ENCODE peak calls at places on chromosomes 5 and 9, in ten cellular contexts. Z is IMR-90, X is body of pancreas, T is right lobe of liver, M is endothelial cell of umbilical vein, N is tibial nerve, H is A549, J is transverse colon, A is spleen, S is sigmoid colon. B is an unnamed sample.
A peak's percentile ranks its signal among the peaks of the same experiment; 100 is the strongest.

GRCh38 chr9:89994988-89995613 is 390.3 kb downstream of the GADD45G start:
- DNase-seq in A (no peak), X (no peak), Z (no peak), N (peak; percentile 43), M (no peak), T (peak; percentile 84), S (no peak), H (no peak), J (no peak), B (no peak)

GRCh38 chr9:126420643-126421564 is 94.3 kb downstream of the MVB12B start:
- DNase-seq in H (peak; percentile 35), A (no peak), M (no peak), S (no peak), N (no peak), Z (peak; percentile 58), J (no peak), X (no peak), T (peak; percentile 18), B (no peak)

GRCh38 chr9:109335929-109336328 is 15.1 kb upstream of the EPB41L4B start:
- DNase-seq in M (no peak), S (no peak), Z (no peak), N (no peak), A (no peak), X (no peak), T (no peak), H (no peak), J (no peak), B (no peak)

GRCh38 chr5:128305341-128305740 is 221.8 kb downstream of the SLC12A2 start:
- DNase-seq in S (no peak), J (no peak), A (no peak), M (no peak), Z (peak; percentile 7), N (no peak), H (no peak), X (no peak), T (no peak), B (no peak)

GRCh38 chr9:135502873-135503321 is 2.4 kb downstream of the MRPS2 start:
- DNase-seq in N (no peak), S (peak; percentile 40), M (no peak), X (no peak), H (no peak), Z (no peak), A (peak; percentile 56), J (no peak), T (peak; percentile 39), B (no peak)

GRCh38 chr5:144391044-144391443 is 220.4 kb downstream of the KCTD16 start:
- DNase-seq in H (no peak), M (no peak), T (no peak), A (no peak), S (no peak), N (no peak), X (no peak), Z (no peak), J (no peak), B (no peak)

GRCh38 chr5:73451218-73452130 is 2.9 kb upstream of the FOXD1 start:
- DNase-seq in H (no peak), X (peak; percentile 75), N (no peak), Z (peak; percentile 59), T (no peak), S (no peak), M (peak; percentile 22), A (peak; percentile 92), J (peak; percentile 71), B (peak; percentile 69)

GRCh38 chr9:6354072-6354686 is 26.0 kb downstream of the TPD52L3 start:
- DNase-seq in H (peak; percentile 77), M (peak; percentile 72), J (no peak), S (no peak), N (no peak), T (no peak), Z (peak; percentile 77), X (no peak), A (no peak), B (no peak)

GRCh38 chr5:16577677-16578076 is 39.1 kb downstream of the RETREG1 start:
- DNase-seq in J (no peak), A (no peak), M (no peak), X (no peak), N (no peak), T (no peak), S (no peak), H (no peak), Z (no peak), B (no peak)

GRCh38 chr5:30596495-30597064 is 596.9 kb upstream of the CDH6 start:
- DNase-seq in J (no peak), A (no peak), T (no peak), X (no peak), M (no peak), H (no peak), S (no peak), Z (no peak), N (no peak), B (no peak)

GRCh38 chr9:69463497-69464068 is 138.6 kb downstream of the ENTREP1 start:
- DNase-seq in T (no peak), N (no peak), M (peak; percentile 4), Z (no peak), S (no peak), X (no peak), A (no peak), J (no peak), H (no peak), B (no peak)

GRCh38 chr5:6818594-6819512 is 105.6 kb downstream of the TENT4A start:
- DNase-seq in J (no peak), T (no peak), N (no peak), A (no peak), S (no peak), Z (no peak), H (no peak), M (no peak), X (no peak), B (no peak)

GRCh38 chr9:136012651-136013050 is 51.5 kb upstream of the UBAC1 start:
- DNase-seq in H (no peak), J (peak; percentile 41), S (peak; percentile 75), M (no peak), T (peak; percentile 41), A (peak; percentile 71), Z (peak; percentile 15), N (no peak), X (no peak), B (no peak)

GRCh38 chr5:112119527-112119926 is 299.6 kb downstream of the EPB41L4A start:
- DNase-seq in Z (no peak), M (no peak), N (no peak), J (no peak), X (no peak), H (no peak), A (no peak), T (no peak), S (no peak), B (no peak)

GRCh38 chr9:127293314-127293713 is 28.7 kb downstream of the GARNL3 start:
- DNase-seq in M (no peak), J (no peak), A (no peak), Z (no peak), T (no peak), X (no peak), S (no peak), N (peak; percentile 40), H (no peak), B (no peak)

GRCh38 chr5:174834081-174834480 is 109.7 kb downstream of the MSX2 start:
- DNase-seq in T (no peak), A (no peak), Z (no peak), S (no peak), M (no peak), N (no peak), J (no peak), X (no peak), H (no peak), B (no peak)

GRCh38 chr5:138336952-138337684 is 948 bp upstream of the FAM53C start:
- DNase-seq in J (peak; percentile 85), A (no peak), H (peak; percentile 81), T (peak; percentile 79), N (peak; percentile 94), X (peak; percentile 87), S (peak; percentile 93), M (no peak), Z (peak; percentile 79), B (peak; percentile 80)
- TF ChIP-seq POLR2A in J (no peak), A (no peak), H (no peak), T (no peak), N (no peak), X (no peak), S (no peak), M (no peak), Z (no peak), B (no peak)

DNA sequence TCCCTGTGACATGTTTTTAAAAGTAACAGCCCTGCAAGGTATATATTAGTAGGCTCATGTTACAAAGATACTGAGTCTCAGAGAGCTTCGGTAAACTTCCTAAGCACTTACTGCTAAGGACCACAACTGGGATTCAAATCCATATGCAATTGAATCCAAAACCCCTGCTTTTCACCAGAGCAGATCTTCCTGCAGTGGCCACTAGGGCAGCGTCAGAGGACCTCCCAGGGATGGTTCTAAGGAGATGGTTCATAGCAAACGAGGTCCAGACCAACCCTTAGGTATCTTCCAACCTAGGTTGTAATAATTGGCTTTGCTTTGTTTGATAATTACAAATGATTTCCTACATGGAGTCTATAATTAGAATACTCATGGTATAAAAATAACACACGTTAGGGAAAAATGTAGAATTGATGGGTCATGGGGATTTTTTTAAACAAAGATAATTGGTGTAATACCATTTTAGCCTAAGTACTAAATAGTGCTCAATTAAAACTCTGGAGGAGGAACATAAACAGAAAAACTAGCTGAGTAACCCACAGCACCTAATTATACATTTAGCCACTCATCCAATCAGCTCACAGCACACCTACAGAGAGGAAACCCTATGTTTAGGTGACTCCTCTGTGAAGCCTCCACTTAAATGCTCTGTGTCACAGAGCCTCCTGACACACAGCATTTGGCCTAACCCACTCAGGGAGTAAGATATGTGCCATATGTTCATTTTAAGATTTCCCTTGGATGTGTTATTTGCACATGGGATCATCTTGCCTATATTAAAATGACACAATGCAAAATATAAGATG is 10.0 kb upstream of the CAST start:
- DNase-seq in N (no peak), H (peak; percentile 56), X (no peak), M (no peak), Z (no peak), A (no peak), J (no peak), T (no peak), S (no peak), B (no peak)
- H3K4me1 ChIP-seq in N (no peaks in the 10 kb centered on the region), H (peaks cover 65% of the 10 kb centered on the region), X (no peaks in the 10 kb centered on the region), M (peaks cover 15% of the 10 kb centered on the region), Z (peaks cover 17% of the 10 kb centered on the region), A (no peaks in the 10 kb centered on the region), J (peaks cover 34% of the 10 kb centered on the region), T (peaks cover 10% of the 10 kb centered on the region), S (no peaks in the 10 kb centered on the region), B (peaks cover 7% of the 10 kb centered on the region)

GRCh38 chr5:95808686-95809413 is 13.7 kb downstream of the GLRX start:
- DNase-seq in J (peak; percentile 82), X (no peak), N (peak; percentile 64), A (peak; percentile 94), M (no peak), Z (peak; percentile 52), S (peak; percentile 95), T (no peak), H (no peak), B (peak; percentile 58)
- TF ChIP-seq POLR2A in J (no peak), X (no peak), N (no peak), A (no peak), M (no peak), Z (no peak), S (no peak), T (no peak), H (no peak), B (no peak)

DNA sequence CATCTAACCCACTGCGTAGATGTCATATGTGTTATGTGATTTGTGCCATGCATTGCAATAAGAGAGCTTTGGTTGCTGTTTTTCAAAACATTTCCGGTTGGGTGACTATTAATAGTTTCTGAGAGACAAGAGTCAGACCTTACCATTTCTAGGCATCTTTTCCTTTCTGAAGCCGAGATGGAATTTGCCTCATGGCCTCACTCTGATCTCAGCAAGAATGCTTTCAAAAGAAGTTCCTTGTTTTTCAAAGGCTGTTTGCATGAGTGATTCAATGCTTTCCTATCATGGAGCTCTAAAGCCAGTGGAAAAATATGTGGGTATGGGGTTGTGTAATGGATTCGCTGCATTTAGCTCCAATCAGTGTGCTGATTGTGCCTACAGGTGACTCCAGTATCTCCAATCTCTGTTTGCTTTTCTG is 203.1 kb upstream of the PPP1R2B start:
- DNase-seq in Z (peak; percentile 38), X (no peak), S (no peak), M (no peak), J (no peak), A (no peak), N (no peak), H (no peak), T (no peak), B (no peak)
- H3K4me1 ChIP-seq in Z (no peaks in the 10 kb centered on the region), X (no peaks in the 10 kb centered on the region), S (peaks cover 10% of the 10 kb centered on the region), M (no peaks in the 10 kb centered on the region), J (no peaks in the 10 kb centered on the region), A (no peaks in the 10 kb centered on the region), N (no peaks in the 10 kb centered on the region), H (peaks cover 6% of the 10 kb centered on the region), T (no peaks in the 10 kb centered on the region), B (no peaks in the 10 kb centered on the region)